ENCODE peak calls at places on chromosomes 3 and 15, in four cellular contexts. M is HepG2, P is GM12878, X is K562. Y is an unnamed sample.

GRCh38 chr3:141663993-141664392 is 74.1 kb upstream of the RNF7 start:
- DNase-seq in M (no peak), P (no peak), X (no peak), Y (no peak)

GRCh38 chr3:38561746-38562466 is 65.8 kb downstream of the EXOG start:
- DNase-seq in M (no peak), P (no peak), X (no peak), Y (no peak)

GRCh38 chr15:83682476-83683162 is 28.7 kb downstream of the ADAMTSL3 start:
- DNase-seq in M (no peak), P (no peak), X (no peak), Y (no peak)

GRCh38 chr3:15805756-15806266 is 8.0 kb upstream of the ANKRD28 start:
- DNase-seq in M (no peak), P (peak; percentile 89), X (no peak), Y (no peak)

GRCh38 chr15:40339621-40339945 is 1.2 kb downstream of the CCDC9B start:
- DNase-seq in M (no peak), P (no peak), X (no peak), Y (no peak)

GRCh38 chr3:129596194-129597086 is 10.0 kb downstream of the PLXND1 start:
- DNase-seq in M (peak; percentile 91), P (no peak), X (peak; percentile 42), Y (no peak)

GRCh38 chr3:53817809-53818208 is 28.4 kb downstream of the CHDH start:
- DNase-seq in M (no peak), P (no peak), X (no peak), Y (no peak)

GRCh38 chr15:28037969-28038640 is 61.0 kb downstream of the OCA2 start:
- DNase-seq in M (peak; percentile 82), P (no peak), X (no peak), Y (no peak)

GRCh38 chr3:11536936-11537612 is 106.6 kb downstream of the VGLL4 start:
- DNase-seq in M (no peak), P (no peak), X (no peak), Y (no peak)

GRCh38 chr15:88440021-88440420 is 27.2 kb downstream of the MRPL46 start:
- DNase-seq in M (no peak), P (no peak), X (no peak), Y (no peak)

GRCh38 chr3:157122116-157122515 is 37.8 kb downstream of the CCNL1 start:
- DNase-seq in M (peak; percentile 43), P (no peak), X (no peak), Y (no peak)

GRCh38 chr3:55327131-55327920 is 159.8 kb downstream of the WNT5A start:
- DNase-seq in M (no peak), P (no peak), X (no peak), Y (no peak)

GRCh38 chr15:85377986-85378385 is 2.4 kb upstream of the AKAP13 start:
- DNase-seq in M (no peak), P (no peak), X (no peak), Y (no peak)

GRCh38 chr3:135229018-135229495 is 434.0 kb downstream of the EPHB1 start:
- DNase-seq in M (no peak), P (no peak), X (no peak), Y (peak; percentile 43)

GRCh38 chr3:76941376-76941775 is 98.5 kb upstream of the ROBO2 start:
- DNase-seq in M (no peak), P (no peak), X (no peak), Y (no peak)

GRCh38 chr15:58410353-58410752 is 21.4 kb upstream of the LIPC start:
- DNase-seq in M (no peak), P (peak; percentile 27), X (no peak), Y (no peak)

GRCh38 chr3:50323614-50324199 is 1.2 kb upstream of the HYAL2 start:
- DNase-seq in M (no peak), P (no peak), X (no peak), Y (no peak)

GRCh38 chr15:99477745-99478525 is 87.8 kb upstream of the MEF2A start:
- DNase-seq in M (no peak), P (no peak), X (no peak), Y (no peak)

GRCh38 chr3:27659279-27660021 is 62.7 kb downstream of the EOMES start:
- DNase-seq in M (peak; percentile 48), P (no peak), X (peak; percentile 72), Y (peak; percentile 69)

GRCh38 chr15:82535566-82536408 is 4.5 kb downstream of the RPS17 start:
- DNase-seq in M (peak; percentile 58), P (no peak), X (no peak), Y (no peak)

GRCh38 chr3:140238646-140239314 is 303.8 kb downstream of the CLSTN2 start:
- DNase-seq in M (no peak), P (no peak), X (no peak), Y (no peak)

GRCh38 chr3:113051222-113051804 is 60.5 kb downstream of the GTPBP8 start:
- DNase-seq in M (peak; percentile 56), P (peak; percentile 63), X (peak; percentile 64), Y (peak; percentile 90)

GRCh38 chr3:126100688-126101301 is 16.9 kb upstream of the SLC41A3 start:
- DNase-seq in M (no peak), P (peak; percentile 19), X (no peak), Y (no peak)

GRCh38 chr3:117562000-117562399 is 852.4 kb downstream of the TUSC7 start:
- DNase-seq in M (no peak), P (no peak), X (no peak), Y (no peak)

GRCh38 chr15:84741151-84741550 is 7.2 kb upstream of the ZNF592 start:
- DNase-seq in M (no peak), P (no peak), X (no peak), Y (no peak)

GRCh38 chr15:92611995-92612745 is 43.4 kb downstream of the FAM174B start:
- DNase-seq in M (no peak), P (no peak), X (no peak), Y (no peak)
- TF ChIP-seq ATF2 in M (no peak), P (no peak), X (no peak), Y (no peak)

DNA sequence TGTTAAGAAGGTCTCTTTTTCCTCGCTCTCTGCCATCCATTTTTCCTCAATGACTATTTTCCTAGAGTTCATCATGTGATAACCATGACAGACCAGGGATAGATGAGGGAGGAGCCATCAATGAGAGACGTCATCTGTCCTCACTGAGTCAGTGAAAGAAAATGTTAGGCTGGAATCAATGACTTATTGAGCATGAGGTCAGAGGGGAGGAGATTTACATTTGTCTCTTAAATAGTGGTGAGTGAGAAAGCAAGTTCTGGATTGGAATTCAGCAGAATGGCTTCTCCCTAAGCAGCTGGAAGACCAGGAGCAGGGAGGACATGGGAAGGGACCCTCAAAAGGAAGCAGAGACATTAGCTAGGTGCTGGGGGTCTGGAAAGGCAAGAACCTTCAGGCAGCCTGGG is 28.2 kb upstream of the USP3 start:
- DNase-seq in M (peak; percentile 85), P (no peak), X (no peak), Y (no peak)
- TF ChIP-seq NR2C2 in M (no peak), P (no peak), X (no peak), Y (no peak)

GRCh38 chr3:143786229-143787199 is 61.8 kb downstream of the SLC9A9 start:
- DNase-seq in M (no peak), P (no peak), X (no peak), Y (no peak)
- TF ChIP-seq CREB1 in M (no peak), P (no peak), X (no peak), Y (no peak)

GRCh38 chr3:110066201-110066600 is 728.9 kb upstream of the DPPA4 start:
- DNase-seq in M (no peak), P (no peak), X (no peak), Y (no peak)

GRCh38 chr3:110069641-110070538 is 732.5 kb upstream of the DPPA4 start:
- DNase-seq in M (no peak), P (no peak), X (no peak), Y (no peak)

GRCh38 chr3:110074095-110074494 is 736.7 kb upstream of the DPPA4 start:
- DNase-seq in M (no peak), P (no peak), X (no peak), Y (no peak)

GRCh38 chr3:110067527-110067926 is 730.2 kb upstream of the DPPA4 start:
- DNase-seq in M (no peak), P (no peak), X (no peak), Y (no peak)

GRCh38 chr3:110070539-110070916 is 733.2 kb upstream of the DPPA4 start:
- DNase-seq in M (no peak), P (no peak), X (no peak), Y (no peak)
- TF ChIP-seq ATF2 in M (no peak), P (no peak), X (no peak), Y (no peak)

GRCh38 chr3:42733501-42734262 is 31.1 kb upstream of the HHATL start:
- DNase-seq in M (no peak), P (no peak), X (no peak), Y (no peak)

GRCh38 chr3:42734263-42734860 is 31.8 kb upstream of the HHATL start:
- DNase-seq in M (no peak), P (no peak), X (no peak), Y (no peak)

GRCh38 chr3:42732196-42732828 is 29.7 kb upstream of the HHATL start:
- DNase-seq in M (peak; percentile 96), P (no peak), X (no peak), Y (no peak)

GRCh38 chr3:42731476-42732195 is 29.0 kb upstream of the HHATL start:
- DNase-seq in M (no peak), P (no peak), X (no peak), Y (no peak)

DNA sequence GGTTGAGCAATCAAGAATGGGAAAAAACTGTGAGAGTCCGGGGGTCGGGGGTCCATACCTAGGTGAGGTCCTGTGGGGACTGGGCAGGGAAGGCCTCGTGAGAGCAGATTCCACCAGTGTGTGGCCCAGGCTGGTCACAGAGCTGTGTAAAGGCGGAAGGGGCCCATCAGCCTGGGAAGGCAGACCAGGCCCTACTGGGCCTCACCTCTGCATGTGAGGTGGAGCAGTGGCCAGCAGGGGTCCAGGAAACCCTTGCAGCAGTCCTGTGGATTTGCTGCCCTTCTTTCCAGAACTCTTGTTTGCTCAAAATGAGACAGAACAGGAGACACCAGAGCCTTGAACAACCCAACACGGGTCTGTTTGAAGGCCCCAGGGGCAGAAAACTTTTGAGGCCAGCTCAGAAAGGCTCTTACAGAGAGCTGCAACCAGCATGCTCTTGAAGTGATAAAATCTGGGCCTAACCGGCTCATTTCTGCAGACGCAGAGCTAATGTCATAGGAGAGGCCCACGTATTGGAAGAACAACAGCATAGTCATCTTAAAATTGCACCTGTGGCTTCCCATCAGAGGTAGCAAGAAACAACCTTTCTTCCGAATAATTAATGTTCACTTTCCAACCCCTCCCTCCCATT is 30.3 kb upstream of the HHATL start:
- DNase-seq in M (peak; percentile 81), P (no peak), X (no peak), Y (no peak)
- TF ChIP-seq NR2C2 in M (no peak), P (no peak), X (no peak), Y (no peak)

DNA sequence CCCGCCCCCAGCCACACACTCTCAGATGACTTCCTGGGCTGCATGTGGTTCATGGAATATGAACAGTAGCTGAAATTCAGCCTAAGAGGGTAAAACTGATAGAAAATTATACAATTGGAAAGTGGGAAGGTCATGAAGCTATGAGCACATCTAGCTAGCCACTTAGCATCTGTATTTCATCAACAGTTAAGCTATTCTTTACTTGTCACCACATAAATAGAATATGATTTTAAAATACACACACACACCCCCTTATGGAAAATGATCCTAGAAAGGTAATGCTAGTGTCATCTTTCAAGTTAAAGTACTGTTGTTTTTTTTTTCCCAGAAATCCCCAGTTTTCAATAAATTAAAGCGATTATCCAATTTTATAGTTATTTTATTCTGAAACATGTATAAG is 3.6 kb downstream of the MAP4 start:
- DNase-seq in M (no peak), P (no peak), X (no peak), Y (no peak)
- TF ChIP-seq CREB1 in M (no peak), P (no peak), X (no peak), Y (no peak)